ENCODE peak calls at places on chromosomes 11 and 22, in five cellular contexts. K is left ventricle myocardium inferior, V is left cardiac atrium, R is MM.1S, W is Right ventricle myocardium inferior. D is an unnamed sample.

GRCh38 chr11:56885182-56885581 is 103.5 kb upstream of the OR5AK2 start:
- DNase-seq in K (no peak), V (no peak), W (no peak), R (no peak), D (peak; percentile 84)

GRCh38 chr22:20805972-20806471 is 32.1 kb downstream of the SERPIND1 start:
- DNase-seq in K (no peak), V (no peak), W (no peak), R (no peak), D (no peak)

GRCh38 chr11:7688238-7688826 is 15.0 kb upstream of the CYB5R2 start:
- DNase-seq in R (peak; percentile 38), V (no peak), W (no peak), K (no peak), D (no peak)

GRCh38 chr11:11244470-11245080 is 108.5 kb downstream of the CSNK2A3 start:
- DNase-seq in K (no peak), R (no peak), V (no peak), W (no peak), D (no peak)

GRCh38 chr22:37498289-37498909 is 12.2 kb upstream of the MFNG start:
- DNase-seq in K (no peak), R (peak; percentile 69), V (no peak), W (no peak), D (no peak)

GRCh38 chr11:16985297-16985696 is 28.9 kb downstream of the PLEKHA7 start:
- DNase-seq in R (no peak), W (no peak), K (no peak), V (no peak), D (no peak)

GRCh38 chr22:50190182-50190951 is 4.7 kb downstream of the TRABD start:
- DNase-seq in W (peak; percentile 93), V (peak; percentile 88), R (peak; percentile 83), K (peak; percentile 84), D (peak; percentile 66)

GRCh38 chr11:40252236-40252635 is 1207.2 kb downstream of the LRRC4C start:
- DNase-seq in W (no peak), R (no peak), V (no peak), K (no peak), D (no peak)

GRCh38 chr11:1943576-1943975 is 3.6 kb upstream of the MRPL23 start:
- DNase-seq in R (no peak), K (no peak), V (peak; percentile 22), W (peak; percentile 14), D (no peak)

GRCh38 chr11:134837166-134837886 is 425.3 kb upstream of the B3GAT1 start:
- DNase-seq in R (no peak), K (no peak), W (no peak), V (no peak), D (no peak)

GRCh38 chr22:33272866-33273265 is 214.7 kb upstream of the SYN3 start:
- DNase-seq in K (no peak), R (no peak), W (no peak), V (no peak), D (no peak)

GRCh38 chr11:64001552-64002427 is 15.6 kb downstream of the OTUB1 start:
- DNase-seq in W (no peak), K (peak; percentile 36), V (no peak), R (no peak), D (no peak)

GRCh38 chr11:16341853-16342252 is 14.5 kb downstream of the SOX6 start:
- DNase-seq in K (no peak), W (no peak), R (no peak), V (no peak), D (no peak)

GRCh38 chr11:35158371-35159081 is 19.6 kb downstream of the CD44 start:
- DNase-seq in R (no peak), K (no peak), V (peak; percentile 41), W (no peak), D (peak; percentile 38)

GRCh38 chr11:130451261-130452019 is 3.0 kb downstream of the ADAMTS15 start:
- DNase-seq in K (peak; percentile 57), R (no peak), W (peak; percentile 57), V (peak; percentile 66), D (no peak)

GRCh38 chr22:50169774-50170341 is 673 bp upstream of the PANX2 start:
- DNase-seq in V (no peak), R (peak; percentile 44), W (peak; percentile 81), K (no peak), D (no peak)

GRCh38 chr11:112113539-112114457 is 27.1 kb downstream of the SDHD start:
- DNase-seq in R (peak; percentile 47), W (no peak), V (no peak), K (no peak), D (peak; percentile 39)

GRCh38 chr22:46465348-46465725 is 72.1 kb downstream of the CELSR1 start:
- DNase-seq in R (no peak), K (peak; percentile 32), W (no peak), V (no peak), D (peak; percentile 42)

GRCh38 chr22:24059121-24059520 is 48.0 kb downstream of the CABIN1 start:
- DNase-seq in R (no peak), W (no peak), K (no peak), V (no peak), D (no peak)

GRCh38 chr22:22616636-22617035 is 27.8 kb upstream of the GGTLC2 start:
- DNase-seq in V (no peak), K (no peak), W (no peak), R (peak; percentile 76), D (no peak)

GRCh38 chr11:97729546-97730272 is 1291.0 kb upstream of the CNTN5 start:
- DNase-seq in R (no peak), K (no peak), W (no peak), V (no peak), D (no peak)

GRCh38 chr11:17691550-17691949 is 27.8 kb upstream of the MYOD1 start:
- DNase-seq in V (no peak), W (no peak), R (no peak), K (no peak), D (no peak)

GRCh38 chr11:35292290-35292689 is 127.1 kb downstream of the SLC1A2 start:
- DNase-seq in V (no peak), R (no peak), W (no peak), K (no peak), D (no peak)

GRCh38 chr22:46661221-46661851 is 41.1 kb downstream of the GRAMD4 start:
- DNase-seq in W (no peak), V (peak; percentile 52), R (no peak), K (no peak), D (no peak)

GRCh38 chr11:128412847-128413791 is 174.2 kb downstream of the ETS1 start:
- DNase-seq in K (no peak), V (no peak), W (no peak), R (peak; percentile 45), D (no peak)

D was measured in T47D.